ENCODE peak calls at places on chromosomes 1 and 21, in ten cellular contexts. One of them, this sample, is unnamed.

GRCh38 chr1:2341706-2342383 is 49.5 kb downstream of the MORN1 start:
- DNase-seq in HCT116: no peak
- DNase-seq in esophagus muscularis mucosa: no peak
- DNase-seq in vagina: no peak
- DNase-seq in K562: no peak
- DNase-seq in Panc1: no peak
- DNase-seq in upper lobe of left lung: no peak
- DNase-seq in sigmoid colon: no peak
- DNase-seq in GM23338: no peak
- DNase-seq in SK-N-SH: no peak
- DNase-seq in this sample: no peak

GRCh38 chr1:52127181-52128175 is 14.4 kb upstream of the ZFYVE9 start:
- DNase-seq in upper lobe of left lung: peak; percentile 24
- DNase-seq in GM23338: peak; percentile 35
- DNase-seq in sigmoid colon: no peak
- DNase-seq in K562: peak; percentile 67
- DNase-seq in Panc1: peak; percentile 52
- DNase-seq in esophagus muscularis mucosa: no peak
- DNase-seq in HCT116: peak; percentile 57
- DNase-seq in SK-N-SH: peak; percentile 62
- DNase-seq in vagina: no peak
- DNase-seq in this sample: peak; percentile 17

GRCh38 chr1:3454811-3455618 is 550 bp downstream of the ARHGEF16 start:
- DNase-seq in Panc1: no peak
- DNase-seq in SK-N-SH: peak; percentile 74
- DNase-seq in sigmoid colon: no peak
- DNase-seq in upper lobe of left lung: peak; percentile 59
- DNase-seq in K562: peak; percentile 39
- DNase-seq in HCT116: no peak
- DNase-seq in vagina: no peak
- DNase-seq in GM23338: peak; percentile 89
- DNase-seq in esophagus muscularis mucosa: no peak
- DNase-seq in this sample: peak; percentile 70

GRCh38 chr21:45865106-45865835 is 116.3 kb upstream of the COL6A1 start:
- DNase-seq in GM23338: no peak
- DNase-seq in sigmoid colon: no peak
- DNase-seq in K562: no peak
- DNase-seq in vagina: no peak
- DNase-seq in upper lobe of left lung: no peak
- DNase-seq in HCT116: no peak
- DNase-seq in esophagus muscularis mucosa: no peak
- DNase-seq in Panc1: no peak
- DNase-seq in SK-N-SH: no peak
- DNase-seq in this sample: no peak

GRCh38 chr1:22447581-22448215 is 4.0 kb upstream of the ZBTB40 start:
- DNase-seq in vagina: no peak
- DNase-seq in esophagus muscularis mucosa: no peak
- DNase-seq in Panc1: no peak
- DNase-seq in upper lobe of left lung: no peak
- DNase-seq in K562: peak; percentile 66
- DNase-seq in sigmoid colon: no peak
- DNase-seq in HCT116: no peak
- DNase-seq in SK-N-SH: peak; percentile 50
- DNase-seq in GM23338: no peak
- DNase-seq in this sample: no peak

GRCh38 chr1:227886993-227887696 is 60.6 kb downstream of the WNT9A start:
- DNase-seq in sigmoid colon: peak; percentile 92
- DNase-seq in GM23338: peak; percentile 59
- DNase-seq in esophagus muscularis mucosa: peak; percentile 92
- DNase-seq in SK-N-SH: peak; percentile 84
- DNase-seq in HCT116: no peak
- DNase-seq in Panc1: no peak
- DNase-seq in vagina: peak; percentile 95
- DNase-seq in K562: no peak
- DNase-seq in upper lobe of left lung: peak; percentile 22
- DNase-seq in this sample: peak; percentile 62

GRCh38 chr21:15444118-15444960 is 285.4 kb upstream of the USP25 start:
- DNase-seq in esophagus muscularis mucosa: no peak
- DNase-seq in HCT116: no peak
- DNase-seq in Panc1: no peak
- DNase-seq in upper lobe of left lung: no peak
- DNase-seq in K562: no peak
- DNase-seq in SK-N-SH: no peak
- DNase-seq in sigmoid colon: no peak
- DNase-seq in vagina: no peak
- DNase-seq in GM23338: peak; percentile 67
- DNase-seq in this sample: no peak

GRCh38 chr1:234529661-234530237 is 50.8 kb upstream of the TARBP1 start:
- DNase-seq in SK-N-SH: no peak
- DNase-seq in Panc1: no peak
- DNase-seq in HCT116: no peak
- DNase-seq in vagina: no peak
- DNase-seq in GM23338: no peak
- DNase-seq in upper lobe of left lung: no peak
- DNase-seq in K562: no peak
- DNase-seq in sigmoid colon: no peak
- DNase-seq in esophagus muscularis mucosa: no peak
- DNase-seq in this sample: no peak

GRCh38 chr1:84363019-84363418 is 35.3 kb upstream of the DNASE2B start:
- DNase-seq in sigmoid colon: no peak
- DNase-seq in GM23338: no peak
- DNase-seq in esophagus muscularis mucosa: no peak
- DNase-seq in vagina: no peak
- DNase-seq in HCT116: no peak
- DNase-seq in SK-N-SH: no peak
- DNase-seq in upper lobe of left lung: no peak
- DNase-seq in Panc1: no peak
- DNase-seq in K562: no peak
- DNase-seq in this sample: no peak

GRCh38 chr21:45867671-45868081 is 113.9 kb upstream of the COL6A1 start:
- DNase-seq in upper lobe of left lung: no peak
- DNase-seq in Panc1: no peak
- DNase-seq in sigmoid colon: peak; percentile 57
- DNase-seq in SK-N-SH: no peak
- DNase-seq in GM23338: no peak
- DNase-seq in HCT116: no peak
- DNase-seq in esophagus muscularis mucosa: no peak
- DNase-seq in K562: no peak
- DNase-seq in vagina: no peak
- DNase-seq in this sample: no peak

GRCh38 chr1:53082826-53083225 is 20.8 kb downstream of the PODN start:
- DNase-seq in Panc1: no peak
- DNase-seq in GM23338: no peak
- DNase-seq in sigmoid colon: no peak
- DNase-seq in esophagus muscularis mucosa: no peak
- DNase-seq in K562: no peak
- DNase-seq in upper lobe of left lung: no peak
- DNase-seq in HCT116: no peak
- DNase-seq in vagina: no peak
- DNase-seq in SK-N-SH: no peak
- DNase-seq in this sample: no peak

GRCh38 chr1:175015243-175015642 is 8.0 kb downstream of the MRPS14 start:
- DNase-seq in K562: no peak
- DNase-seq in SK-N-SH: no peak
- DNase-seq in GM23338: no peak
- DNase-seq in sigmoid colon: no peak
- DNase-seq in Panc1: no peak
- DNase-seq in esophagus muscularis mucosa: no peak
- DNase-seq in HCT116: no peak
- DNase-seq in vagina: no peak
- DNase-seq in upper lobe of left lung: no peak
- DNase-seq in this sample: no peak

GRCh38 chr1:245797592-245798366 is 643.0 kb downstream of the KIF26B start:
- DNase-seq in HCT116: peak; percentile 34
- DNase-seq in SK-N-SH: no peak
- DNase-seq in GM23338: peak; percentile 89
- DNase-seq in esophagus muscularis mucosa: no peak
- DNase-seq in Panc1: no peak
- DNase-seq in K562: peak; percentile 81
- DNase-seq in upper lobe of left lung: no peak
- DNase-seq in sigmoid colon: no peak
- DNase-seq in vagina: no peak
- DNase-seq in this sample: no peak

DNA sequence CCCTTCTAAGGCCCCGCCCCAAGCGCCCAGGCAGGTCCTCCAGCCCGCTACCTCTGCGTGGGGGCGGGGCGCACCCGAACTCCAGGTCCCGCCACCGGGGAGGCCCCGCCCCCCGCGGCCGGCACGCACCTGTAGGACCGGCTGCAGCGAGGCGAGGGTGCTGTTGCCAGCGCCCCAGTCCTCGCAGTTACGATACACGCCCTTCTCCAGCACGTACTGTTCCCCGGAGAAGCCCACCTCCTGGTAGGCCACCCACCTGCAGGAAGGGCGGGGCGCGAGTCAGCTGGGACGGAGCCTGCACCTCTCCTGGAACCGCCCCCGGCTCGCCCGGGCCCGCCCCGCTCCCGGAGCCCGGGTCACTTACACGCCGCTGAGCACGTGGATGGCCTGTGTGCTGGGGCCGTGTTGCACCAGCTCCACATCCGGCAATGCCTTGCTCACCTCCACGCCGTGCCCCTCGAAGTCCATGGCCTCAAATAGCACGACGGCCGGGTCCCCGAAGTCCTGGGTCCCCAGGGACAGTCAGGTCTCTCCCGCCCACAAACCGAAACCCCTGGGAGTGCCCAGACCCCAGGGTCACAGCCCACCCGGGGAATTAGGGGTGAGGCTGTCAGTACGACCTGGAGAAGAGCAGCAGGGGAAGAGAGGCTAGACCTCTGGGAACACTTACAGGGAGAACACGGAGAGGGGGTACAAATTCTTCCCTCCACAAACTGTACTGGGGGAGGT is 17.3 kb downstream of the CRYBG2 start:
- DNase-seq in upper lobe of left lung: peak; percentile 93
- DNase-seq in esophagus muscularis mucosa: no peak
- DNase-seq in vagina: no peak
- DNase-seq in HCT116: peak; percentile 75
- DNase-seq in SK-N-SH: peak; percentile 91
- DNase-seq in GM23338: peak; percentile 92
- DNase-seq in sigmoid colon: no peak
- DNase-seq in K562: peak; percentile 96
- DNase-seq in Panc1: no peak
- DNase-seq in this sample: peak; percentile 96
- H3K4me3 ChIP-seq in upper lobe of left lung: peak overlapping the region; percentile 46
- H3K4me3 ChIP-seq in esophagus muscularis mucosa: peak overlapping the region; percentile 48
- H3K4me3 ChIP-seq in vagina: peak overlapping the region; percentile 41
- H3K4me3 ChIP-seq in HCT116: peak overlapping the region; percentile 86
- H3K4me3 ChIP-seq in SK-N-SH: peak overlapping the region; percentile 65
- H3K4me3 ChIP-seq in GM23338: peak overlapping the region; percentile 83
- H3K4me3 ChIP-seq in sigmoid colon: peak overlapping the region; percentile 45
- H3K4me3 ChIP-seq in K562: peak overlapping the region; percentile 50
- H3K4me3 ChIP-seq in Panc1: peak overlapping the region; percentile 55
- H3K4me3 ChIP-seq in this sample: peak overlapping the region; percentile 42

GRCh38 chr1:38964140-38964548 is 22.5 kb upstream of the RHBDL2 start:
- DNase-seq in GM23338: peak; percentile 53
- DNase-seq in sigmoid colon: no peak
- DNase-seq in vagina: no peak
- DNase-seq in Panc1: no peak
- DNase-seq in K562: peak; percentile 51
- DNase-seq in HCT116: no peak
- DNase-seq in upper lobe of left lung: no peak
- DNase-seq in SK-N-SH: peak; percentile 26
- DNase-seq in esophagus muscularis mucosa: no peak
- DNase-seq in this sample: no peak
- TF ChIP-seq CTCF in GM23338: peak; percentile 81
- TF ChIP-seq CTCF in sigmoid colon: no peak
- TF ChIP-seq CTCF in vagina: no peak
- TF ChIP-seq CTCF in Panc1: no peak
- TF ChIP-seq CTCF in K562: peak; percentile 57
- TF ChIP-seq CTCF in HCT116: peak; percentile 22
- TF ChIP-seq CTCF in upper lobe of left lung: no peak
- TF ChIP-seq CTCF in SK-N-SH: peak; percentile 27
- TF ChIP-seq CTCF in esophagus muscularis mucosa: no peak
- TF ChIP-seq CTCF in this sample: no peak

GRCh38 chr21:16535100-16535418 is 805.3 kb downstream of the USP25 start:
- DNase-seq in Panc1: no peak
- DNase-seq in SK-N-SH: peak; percentile 28
- DNase-seq in K562: no peak
- DNase-seq in sigmoid colon: peak; percentile 93
- DNase-seq in HCT116: no peak
- DNase-seq in vagina: no peak
- DNase-seq in esophagus muscularis mucosa: peak; percentile 94
- DNase-seq in GM23338: no peak
- DNase-seq in upper lobe of left lung: peak; percentile 65
- DNase-seq in this sample: peak; percentile 30

GRCh38 chr21:16533692-16534407 is 804.1 kb downstream of the USP25 start:
- DNase-seq in HCT116: no peak
- DNase-seq in SK-N-SH: no peak
- DNase-seq in esophagus muscularis mucosa: no peak
- DNase-seq in GM23338: no peak
- DNase-seq in upper lobe of left lung: no peak
- DNase-seq in Panc1: no peak
- DNase-seq in K562: no peak
- DNase-seq in vagina: no peak
- DNase-seq in sigmoid colon: no peak
- DNase-seq in this sample: no peak

GRCh38 chr21:16530656-16531055 is 800.9 kb downstream of the USP25 start:
- DNase-seq in sigmoid colon: no peak
- DNase-seq in esophagus muscularis mucosa: no peak
- DNase-seq in Panc1: no peak
- DNase-seq in SK-N-SH: no peak
- DNase-seq in HCT116: no peak
- DNase-seq in vagina: no peak
- DNase-seq in K562: no peak
- DNase-seq in upper lobe of left lung: no peak
- DNase-seq in GM23338: no peak
- DNase-seq in this sample: no peak

GRCh38 chr21:16534408-16535099 is 804.8 kb downstream of the USP25 start:
- DNase-seq in esophagus muscularis mucosa: peak; percentile 92
- DNase-seq in SK-N-SH: peak; percentile 51
- DNase-seq in K562: no peak
- DNase-seq in upper lobe of left lung: peak; percentile 43
- DNase-seq in vagina: no peak
- DNase-seq in sigmoid colon: peak; percentile 85
- DNase-seq in HCT116: no peak
- DNase-seq in Panc1: no peak
- DNase-seq in GM23338: no peak
- DNase-seq in this sample: peak; percentile 16

GRCh38 chr21:16532841-16533240 is 803.1 kb downstream of the USP25 start:
- DNase-seq in Panc1: no peak
- DNase-seq in esophagus muscularis mucosa: no peak
- DNase-seq in SK-N-SH: no peak
- DNase-seq in K562: no peak
- DNase-seq in sigmoid colon: no peak
- DNase-seq in vagina: no peak
- DNase-seq in GM23338: no peak
- DNase-seq in HCT116: no peak
- DNase-seq in upper lobe of left lung: no peak
- DNase-seq in this sample: no peak
- TF ChIP-seq POLR2AphosphoS5 in Panc1: no peak
- TF ChIP-seq POLR2AphosphoS5 in esophagus muscularis mucosa: no peak
- TF ChIP-seq POLR2AphosphoS5 in SK-N-SH: no peak
- TF ChIP-seq POLR2AphosphoS5 in K562: no peak
- TF ChIP-seq POLR2AphosphoS5 in sigmoid colon: no peak
- TF ChIP-seq POLR2AphosphoS5 in vagina: no peak
- TF ChIP-seq POLR2AphosphoS5 in GM23338: no peak
- TF ChIP-seq POLR2AphosphoS5 in HCT116: no peak
- TF ChIP-seq POLR2AphosphoS5 in upper lobe of left lung: no peak
- TF ChIP-seq POLR2AphosphoS5 in this sample: no peak

DNA sequence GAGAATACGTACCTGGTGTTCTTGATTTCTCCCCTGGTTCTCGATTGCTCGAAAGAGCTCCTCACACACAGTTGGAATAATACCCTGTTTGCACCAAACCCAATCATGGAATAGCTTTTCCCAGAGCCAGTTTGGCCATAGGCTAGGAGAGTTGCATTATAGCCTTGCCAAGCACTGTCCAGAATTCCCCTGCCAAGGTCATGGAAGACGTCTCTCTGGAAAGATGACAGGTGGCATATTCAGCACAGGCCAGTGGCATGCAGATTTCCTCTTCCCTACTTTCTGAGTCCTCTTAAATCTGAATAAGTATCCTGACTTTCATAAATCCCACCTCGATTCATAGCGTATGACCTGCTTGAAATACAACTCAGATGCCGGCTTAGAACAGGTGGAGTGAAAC is 96.5 kb downstream of the SCCPDH start:
- DNase-seq in vagina: no peak
- DNase-seq in sigmoid colon: no peak
- DNase-seq in GM23338: no peak
- DNase-seq in HCT116: no peak
- DNase-seq in K562: no peak
- DNase-seq in upper lobe of left lung: no peak
- DNase-seq in Panc1: no peak
- DNase-seq in esophagus muscularis mucosa: no peak
- DNase-seq in SK-N-SH: no peak
- DNase-seq in this sample: no peak
- H3K4me3 ChIP-seq in vagina: no peak overlapping the region
- H3K4me3 ChIP-seq in sigmoid colon: no peak overlapping the region
- H3K4me3 ChIP-seq in GM23338: no peak overlapping the region
- H3K4me3 ChIP-seq in HCT116: no peak overlapping the region
- H3K4me3 ChIP-seq in K562: no peak overlapping the region
- H3K4me3 ChIP-seq in upper lobe of left lung: no peak overlapping the region
- H3K4me3 ChIP-seq in Panc1: no peak overlapping the region
- H3K4me3 ChIP-seq in esophagus muscularis mucosa: no peak overlapping the region
- H3K4me3 ChIP-seq in SK-N-SH: no peak overlapping the region
- H3K4me3 ChIP-seq in this sample: no peak overlapping the region